ENCODE peak calls at places on chromosome 16, in seven cellular contexts. I is fibroblast of mammary gland, R is EH, U is NCI-H460, H is NAMALWA, T is NCI-H748 treated with DMSO at 0.1 percent for 48 hours, S is NCI-H774. B is an unnamed sample.

GRCh38 chr16:59684911-59685310 is 950.8 kb upstream of the GOT2 start:
- DNase-seq in R (peak), I (peak), S (no peak), T (no peak), U (no peak), H (no peak), B (no peak)

GRCh38 chr16:89400740-89401139 is 89.6 kb downstream of the ANKRD11 start:
- DNase-seq in H (no peak), R (no peak), T (no peak), U (no peak), I (no peak), S (no peak), B (no peak)

GRCh38 chr16:4067262-4068001 is 48.8 kb downstream of the ADCY9 start:
- DNase-seq in I (peak), S (no peak), R (peak), H (no peak), T (no peak), U (no peak), B (peak)

GRCh38 chr16:84907046-84907445 is 87.3 kb downstream of the CRISPLD2 start:
- DNase-seq in T (no peak), H (no peak), S (no peak), U (no peak), I (no peak), R (no peak), B (no peak)

GRCh38 chr16:23432176-23433128 is 20.5 kb downstream of the COG7 start:
- DNase-seq in H (no peak), I (no peak), R (peak), S (no peak), T (no peak), U (no peak), B (no peak)

GRCh38 chr16:22397459-22397858 is 23.0 kb upstream of the CDR2 start:
- DNase-seq in U (no peak), R (peak), T (no peak), I (peak), S (no peak), H (no peak), B (peak)

GRCh38 chr16:83954577-83955016 is 1.6 kb downstream of the OSGIN1 start:
- DNase-seq in U (no peak), S (no peak), I (peak), R (peak), T (no peak), H (no peak), B (peak)

GRCh38 chr16:82361885-82362284 is 191.9 kb upstream of the MPHOSPH6 start:
- DNase-seq in H (no peak), I (no peak), S (no peak), R (no peak), T (no peak), U (no peak), B (no peak)

GRCh38 chr16:34050787-34051320 is 591.4 kb downstream of the TP53TG3F start:
- DNase-seq in S (no peak), T (no peak), H (no peak), U (no peak), I (no peak), R (no peak), B (no peak)

GRCh38 chr16:52597073-52597771 is 50.3 kb upstream of the TOX3 start:
- DNase-seq in S (no peak), U (no peak), H (peak), T (no peak), I (no peak), R (no peak), B (no peak)

GRCh38 chr16:54145881-54146280 is 140.7 kb downstream of the IRX3 start:
- DNase-seq in R (no peak), H (no peak), U (no peak), I (no peak), T (no peak), S (no peak), B (no peak)

GRCh38 chr16:85112364-85112763 is at the start of gene CIBAR2:
- DNase-seq in I (no peak), U (no peak), H (peak), S (no peak), T (peak), R (no peak), B (no peak)

GRCh38 chr16:87229230-87230192 is 87.7 kb downstream of the C16orf95 start:
- DNase-seq in I (no peak), T (no peak), R (peak), U (no peak), S (no peak), H (no peak), B (no peak)

GRCh38 chr16:9275386-9275785 is 183.9 kb downstream of the HAPSTR1 start:
- DNase-seq in I (no peak), S (no peak), T (no peak), R (no peak), U (no peak), H (no peak), B (no peak)

GRCh38 chr16:68859827-68860226 is 16.5 kb downstream of the TANGO6 start:
- DNase-seq in H (no peak), U (no peak), I (no peak), T (no peak), R (no peak), S (no peak), B (no peak)

GRCh38 chr16:75113541-75114121 is 2.9 kb downstream of the LDHD start:
- DNase-seq in U (no peak), T (no peak), H (no peak), I (no peak), S (no peak), R (no peak), B (no peak)